ENCODE peak calls at places on chromosome 11, in six cellular contexts. R is RWPE1, L is endothelial cell, K is cardiac muscle cell, C is body of pancreas, E is fibroblast of villous mesenchyme. Y is an unnamed sample.

GRCh38 chr11:1125803-1126202 is 31.9 kb upstream of the MUC5AC start:
- DNase-seq in R (no peak), L (no peak), K (no peak), C (no peak), E (no peak), Y (no peak)

GRCh38 chr11:28679795-28680194 is 571.6 kb downstream of the METTL15 start:
- DNase-seq in R (no peak), L (no peak), K (peak; percentile 45), C (no peak), E (peak; percentile 83), Y (no peak)

GRCh38 chr11:117183724-117184349 is 5.3 kb downstream of the SIDT2 start:
- DNase-seq in R (no peak), L (no peak), K (no peak), C (peak; percentile 25), E (no peak), Y (no peak)

GRCh38 chr11:119361056-119361787 is 14.7 kb upstream of the MFRP start:
- DNase-seq in R (peak; percentile 89), L (no peak), K (peak; percentile 58), C (peak; percentile 73), E (peak; percentile 81), Y (peak; percentile 98)

GRCh38 chr11:61917357-61918109 is at the start of gene RAB3IL1:
- DNase-seq in R (peak; percentile 41), L (peak; percentile 52), K (peak; percentile 68), C (no peak), E (peak; percentile 50), Y (no peak)

GRCh38 chr11:71214553-71215371 is 37.6 kb downstream of the SHANK2 start:
- DNase-seq in R (no peak), L (no peak), K (no peak), C (no peak), E (no peak), Y (no peak)

GRCh38 chr11:70331901-70332300 is 61.4 kb downstream of the PPFIA1 start:
- DNase-seq in R (no peak), L (no peak), K (no peak), C (no peak), E (no peak), Y (no peak)

GRCh38 chr11:109304159-109304558 is 117.8 kb upstream of the C11orf87 start:
- DNase-seq in R (no peak), L (no peak), K (peak; percentile 13), C (no peak), E (no peak), Y (peak; percentile 81)

GRCh38 chr11:117315285-117316196 is 515 bp downstream of the BACE1 start:
- DNase-seq in R (no peak), L (no peak), K (no peak), C (no peak), E (no peak), Y (no peak)

GRCh38 chr11:36460220-36460619 is 49.9 kb downstream of the TRAF6 start:
- DNase-seq in R (no peak), L (no peak), K (no peak), C (no peak), E (no peak), Y (no peak)

GRCh38 chr11:66015936-66016792 is 4.4 kb downstream of the CST6 start:
- DNase-seq in R (no peak), L (no peak), K (no peak), C (no peak), E (no peak), Y (no peak)

GRCh38 chr11:9315078-9315688 is 790 bp upstream of the TMEM41B start:
- DNase-seq in R (no peak), L (peak; percentile 6), K (no peak), C (peak; percentile 24), E (no peak), Y (no peak)

GRCh38 chr11:44088871-44089270 is 6.6 kb upstream of the EXT2 start:
- DNase-seq in R (no peak), L (no peak), K (no peak), C (no peak), E (no peak), Y (no peak)

GRCh38 chr11:2825886-2826678 is 59.5 kb downstream of the CDKN1C start:
- DNase-seq in R (peak; percentile 93), L (no peak), K (peak; percentile 98), C (peak; percentile 45), E (peak; percentile 98), Y (peak; percentile 85)

GRCh38 chr11:93740031-93740801 is 1.1 kb downstream of the TAF1D start:
- DNase-seq in R (no peak), L (peak; percentile 30), K (peak; percentile 46), C (peak; percentile 45), E (peak; percentile 28), Y (peak; percentile 40)

GRCh38 chr11:59706518-59707285 is 6.9 kb downstream of the OR10V1 start:
- DNase-seq in R (peak; percentile 45), L (peak; percentile 36), K (peak; percentile 76), C (no peak), E (peak; percentile 91), Y (peak; percentile 97)

GRCh38 chr11:93652161-93652597 is 9.3 kb upstream of the CEP295 start:
- DNase-seq in R (peak; percentile 13), L (peak; percentile 61), K (peak; percentile 66), C (peak; percentile 32), E (peak; percentile 61), Y (peak; percentile 30)

GRCh38 chr11:1158681-1159525 is 1.1 kb downstream of the MUC5AC start:
- DNase-seq in R (no peak), L (no peak), K (no peak), C (no peak), E (no peak), Y (no peak)

GRCh38 chr11:131955901-131956300 is 585.5 kb downstream of the NTM start:
- DNase-seq in R (no peak), L (no peak), K (no peak), C (no peak), E (no peak), Y (peak; percentile 35)

GRCh38 chr11:131951146-131951545 is 580.7 kb downstream of the NTM start:
- DNase-seq in R (no peak), L (no peak), K (no peak), C (no peak), E (no peak), Y (no peak)

GRCh38 chr11:131957891-131958290 is 587.5 kb downstream of the NTM start:
- DNase-seq in R (no peak), L (no peak), K (no peak), C (no peak), E (no peak), Y (no peak)

DNA sequence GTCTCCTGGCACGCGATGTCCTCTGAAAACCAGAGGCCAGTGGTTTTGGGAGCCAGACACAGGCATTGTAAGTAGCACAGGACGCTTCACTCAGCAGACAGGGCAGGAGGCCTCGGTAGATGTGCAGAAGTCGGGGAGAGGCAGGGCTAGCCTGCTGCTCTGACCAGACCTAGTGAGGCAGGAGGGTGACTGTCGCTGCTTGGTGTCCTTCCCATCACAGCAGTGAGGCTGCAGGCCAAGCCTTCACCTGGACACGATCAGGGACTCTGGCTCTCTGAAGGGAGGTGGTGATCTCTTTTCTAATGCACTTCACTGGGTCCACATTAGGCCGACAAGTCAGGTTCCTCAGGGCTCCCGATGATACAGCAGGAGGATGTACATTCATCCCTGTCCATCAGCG is 583.7 kb downstream of the NTM start:
- DNase-seq in R (no peak), L (no peak), K (no peak), C (no peak), E (no peak), Y (no peak)
- TF ChIP-seq CTCF in R (no peak), L (no peak), K (no peak), C (no peak), E (no peak), Y (no peak)

GRCh38 chr11:77111946-77112345 is 9.3 kb downstream of the OMP start:
- DNase-seq in R (no peak), L (no peak), K (no peak), C (no peak), E (no peak), Y (no peak)

GRCh38 chr11:77114089-77114463 is 11.4 kb downstream of the OMP start:
- DNase-seq in R (no peak), L (no peak), K (no peak), C (no peak), E (no peak), Y (no peak)

GRCh38 chr11:77112641-77113381 is 10.2 kb downstream of the OMP start:
- DNase-seq in R (no peak), L (no peak), K (no peak), C (no peak), E (no peak), Y (no peak)

GRCh38 chr11:77115181-77115611 is 12.6 kb downstream of the OMP start:
- DNase-seq in R (no peak), L (peak; percentile 27), K (no peak), C (no peak), E (no peak), Y (no peak)

DNA sequence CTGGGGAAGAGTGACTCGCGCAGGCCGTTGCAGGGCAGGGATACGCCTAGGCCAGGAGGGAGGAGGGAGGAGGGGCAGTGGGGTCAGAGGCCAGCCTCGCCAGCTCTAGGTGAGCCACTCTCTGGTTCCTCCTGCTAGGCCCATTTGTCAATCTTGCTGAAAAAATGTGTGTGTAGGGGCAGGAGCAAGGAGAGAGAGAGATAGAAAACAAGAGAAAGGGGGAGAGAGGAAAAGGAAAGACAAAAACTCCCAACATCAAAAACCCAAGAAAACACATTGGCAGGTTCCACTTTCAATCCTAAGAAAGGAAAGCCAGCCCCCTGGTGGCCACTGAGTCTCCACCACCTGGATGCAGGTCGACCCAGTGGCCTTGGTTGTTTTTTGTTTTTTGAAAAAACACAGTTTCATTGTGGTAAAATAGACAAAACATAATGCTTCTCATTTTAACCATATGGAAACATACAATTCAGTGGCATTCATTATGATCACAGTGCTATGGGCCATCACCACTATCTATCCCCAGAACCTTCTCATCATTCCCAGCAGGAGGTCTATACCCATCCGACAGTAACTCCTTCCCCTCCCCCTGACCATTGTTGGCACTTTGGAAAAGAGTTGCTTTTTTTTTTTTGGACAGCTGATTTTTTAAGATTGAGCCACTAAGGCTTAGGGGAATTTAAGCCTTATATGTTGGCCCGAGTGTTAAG is 10.9 kb downstream of the OMP start:
- DNase-seq in R (peak; percentile 55), L (peak; percentile 51), K (peak; percentile 60), C (peak; percentile 56), E (peak; percentile 33), Y (peak; percentile 13)
- TF ChIP-seq CTCF in R (peak; percentile 44), L (peak; percentile 67), K (peak; percentile 73), C (peak; percentile 34), E (peak; percentile 66), Y (peak; percentile 68)

GRCh38 chr11:72684236-72684912 is 10.2 kb upstream of the PDE2A start:
- DNase-seq in R (peak; percentile 90), L (peak; percentile 63), K (peak; percentile 50), C (peak; percentile 49), E (peak; percentile 61), Y (peak; percentile 56)
- TF ChIP-seq CTCF in R (peak; percentile 42), L (peak; percentile 61), K (peak; percentile 60), C (peak; percentile 20), E (peak; percentile 75), Y (peak; percentile 84)

GRCh38 chr11:76716268-76716667 is 45.7 kb upstream of the LRRC32 start:
- DNase-seq in R (no peak), L (no peak), K (no peak), C (no peak), E (no peak), Y (no peak)

GRCh38 chr11:76717369-76717768 is 46.8 kb upstream of the LRRC32 start:
- DNase-seq in R (no peak), L (no peak), K (no peak), C (no peak), E (no peak), Y (no peak)

GRCh38 chr11:76712125-76712524 is 41.6 kb upstream of the LRRC32 start:
- DNase-seq in R (no peak), L (no peak), K (no peak), C (no peak), E (no peak), Y (no peak)

GRCh38 chr11:76713499-76713898 is 43.0 kb upstream of the LRRC32 start:
- DNase-seq in R (no peak), L (no peak), K (no peak), C (no peak), E (no peak), Y (no peak)

GRCh38 chr11:76714493-76714892 is 43.9 kb upstream of the LRRC32 start:
- DNase-seq in R (no peak), L (no peak), K (no peak), C (no peak), E (no peak), Y (no peak)
- TF ChIP-seq CTCF in R (no peak), L (no peak), K (no peak), C (no peak), E (no peak), Y (no peak)

Y was measured in bronchial epithelial cell.